ENCODE peak calls at places on chromosome 11, in seven cellular contexts. One of them, this sample, is unnamed.

GRCh38 chr11:69278091-69278867 is 15.7 kb upstream of the MYEOV start:
- DNase-seq in CD4-positive, alpha-beta T cell: no peak
- DNase-seq in endothelial cell: no peak
- DNase-seq in KBM-7: no peak
- DNase-seq in NCI-H510A treated with DMSO at 0.1 percent for 48 hours: no peak
- DNase-seq in epithelial cell of esophagus: peak
- DNase-seq in T1000: no peak
- DNase-seq in this sample: no peak

GRCh38 chr11:102603091-102603490 is 22.0 kb downstream of the MMP20 start:
- DNase-seq in CD4-positive, alpha-beta T cell: no peak
- DNase-seq in endothelial cell: no peak
- DNase-seq in KBM-7: no peak
- DNase-seq in NCI-H510A treated with DMSO at 0.1 percent for 48 hours: no peak
- DNase-seq in epithelial cell of esophagus: peak
- DNase-seq in T1000: no peak
- DNase-seq in this sample: no peak

GRCh38 chr11:3139086-3139440 is 26.0 kb downstream of the OSBPL5 start:
- DNase-seq in CD4-positive, alpha-beta T cell: no peak
- DNase-seq in endothelial cell: no peak
- DNase-seq in KBM-7: no peak
- DNase-seq in NCI-H510A treated with DMSO at 0.1 percent for 48 hours: no peak
- DNase-seq in epithelial cell of esophagus: no peak
- DNase-seq in T1000: no peak
- DNase-seq in this sample: no peak

GRCh38 chr11:71191201-71191600 is 61.2 kb downstream of the SHANK2 start:
- DNase-seq in CD4-positive, alpha-beta T cell: no peak
- DNase-seq in endothelial cell: no peak
- DNase-seq in KBM-7: no peak
- DNase-seq in NCI-H510A treated with DMSO at 0.1 percent for 48 hours: no peak
- DNase-seq in epithelial cell of esophagus: no peak
- DNase-seq in T1000: no peak
- DNase-seq in this sample: no peak

GRCh38 chr11:12507391-12507790 is 130.0 kb downstream of the PARVA start:
- DNase-seq in CD4-positive, alpha-beta T cell: no peak
- DNase-seq in endothelial cell: no peak
- DNase-seq in KBM-7: no peak
- DNase-seq in NCI-H510A treated with DMSO at 0.1 percent for 48 hours: no peak
- DNase-seq in epithelial cell of esophagus: no peak
- DNase-seq in T1000: no peak
- DNase-seq in this sample: no peak

GRCh38 chr11:132715041-132715440 is 817.3 kb downstream of the OPCML start:
- DNase-seq in CD4-positive, alpha-beta T cell: no peak
- DNase-seq in endothelial cell: no peak
- DNase-seq in KBM-7: no peak
- DNase-seq in NCI-H510A treated with DMSO at 0.1 percent for 48 hours: no peak
- DNase-seq in epithelial cell of esophagus: no peak
- DNase-seq in T1000: no peak
- DNase-seq in this sample: no peak

GRCh38 chr11:57513911-57514537 is 1.5 kb downstream of the SLC43A1 start:
- DNase-seq in CD4-positive, alpha-beta T cell: no peak
- DNase-seq in endothelial cell: peak
- DNase-seq in KBM-7: peak
- DNase-seq in NCI-H510A treated with DMSO at 0.1 percent for 48 hours: peak
- DNase-seq in epithelial cell of esophagus: peak
- DNase-seq in T1000: no peak
- DNase-seq in this sample: no peak

GRCh38 chr11:92018332-92018731 is 206.3 kb upstream of the FAT3 start:
- DNase-seq in CD4-positive, alpha-beta T cell: no peak
- DNase-seq in endothelial cell: no peak
- DNase-seq in KBM-7: no peak
- DNase-seq in NCI-H510A treated with DMSO at 0.1 percent for 48 hours: no peak
- DNase-seq in epithelial cell of esophagus: no peak
- DNase-seq in T1000: no peak
- DNase-seq in this sample: no peak

GRCh38 chr11:47148903-47149535 is 27.7 kb downstream of the ARFGAP2 start:
- DNase-seq in CD4-positive, alpha-beta T cell: no peak
- DNase-seq in endothelial cell: no peak
- DNase-seq in KBM-7: no peak
- DNase-seq in NCI-H510A treated with DMSO at 0.1 percent for 48 hours: no peak
- DNase-seq in epithelial cell of esophagus: no peak
- DNase-seq in T1000: no peak
- DNase-seq in this sample: peak

GRCh38 chr11:93085097-93085496 is 112.7 kb downstream of the SLC36A4 start:
- DNase-seq in CD4-positive, alpha-beta T cell: no peak
- DNase-seq in endothelial cell: no peak
- DNase-seq in KBM-7: no peak
- DNase-seq in NCI-H510A treated with DMSO at 0.1 percent for 48 hours: no peak
- DNase-seq in epithelial cell of esophagus: no peak
- DNase-seq in T1000: no peak
- DNase-seq in this sample: no peak

GRCh38 chr11:80320765-80321164 is 879.9 kb upstream of the TENM4 start:
- DNase-seq in CD4-positive, alpha-beta T cell: no peak
- DNase-seq in endothelial cell: no peak
- DNase-seq in KBM-7: no peak
- DNase-seq in NCI-H510A treated with DMSO at 0.1 percent for 48 hours: no peak
- DNase-seq in epithelial cell of esophagus: peak
- DNase-seq in T1000: no peak
- DNase-seq in this sample: no peak

GRCh38 chr11:128365044-128365443 is 222.3 kb downstream of the ETS1 start:
- DNase-seq in CD4-positive, alpha-beta T cell: no peak
- DNase-seq in endothelial cell: peak
- DNase-seq in KBM-7: peak
- DNase-seq in NCI-H510A treated with DMSO at 0.1 percent for 48 hours: no peak
- DNase-seq in epithelial cell of esophagus: peak
- DNase-seq in T1000: no peak
- DNase-seq in this sample: no peak

GRCh38 chr11:34206598-34207300 is 101.3 kb downstream of the NAT10 start:
- DNase-seq in CD4-positive, alpha-beta T cell: no peak
- DNase-seq in endothelial cell: no peak
- DNase-seq in KBM-7: peak
- DNase-seq in NCI-H510A treated with DMSO at 0.1 percent for 48 hours: no peak
- DNase-seq in epithelial cell of esophagus: no peak
- DNase-seq in T1000: no peak
- DNase-seq in this sample: no peak

GRCh38 chr11:18657696-18658095 is 23.6 kb upstream of the SPTY2D1 start:
- DNase-seq in CD4-positive, alpha-beta T cell: no peak
- DNase-seq in endothelial cell: no peak
- DNase-seq in KBM-7: no peak
- DNase-seq in NCI-H510A treated with DMSO at 0.1 percent for 48 hours: no peak
- DNase-seq in epithelial cell of esophagus: no peak
- DNase-seq in T1000: no peak
- DNase-seq in this sample: no peak

GRCh38 chr11:13221722-13222121 is 55.9 kb upstream of the BMAL1 start:
- DNase-seq in CD4-positive, alpha-beta T cell: no peak
- DNase-seq in endothelial cell: no peak
- DNase-seq in KBM-7: no peak
- DNase-seq in NCI-H510A treated with DMSO at 0.1 percent for 48 hours: no peak
- DNase-seq in epithelial cell of esophagus: no peak
- DNase-seq in T1000: no peak
- DNase-seq in this sample: no peak

GRCh38 chr11:13692172-13692571 is 23.7 kb downstream of the FAR1 start:
- DNase-seq in CD4-positive, alpha-beta T cell: no peak
- DNase-seq in endothelial cell: no peak
- DNase-seq in KBM-7: no peak
- DNase-seq in NCI-H510A treated with DMSO at 0.1 percent for 48 hours: no peak
- DNase-seq in epithelial cell of esophagus: peak
- DNase-seq in T1000: no peak
- DNase-seq in this sample: no peak

GRCh38 chr11:299951-300735 is 817 bp upstream of the IFITM5 start:
- DNase-seq in CD4-positive, alpha-beta T cell: no peak
- DNase-seq in endothelial cell: no peak
- DNase-seq in KBM-7: no peak
- DNase-seq in NCI-H510A treated with DMSO at 0.1 percent for 48 hours: no peak
- DNase-seq in epithelial cell of esophagus: no peak
- DNase-seq in T1000: no peak
- DNase-seq in this sample: no peak

GRCh38 chr11:100930185-100930778 is 199.3 kb downstream of the PGR start:
- DNase-seq in CD4-positive, alpha-beta T cell: no peak
- DNase-seq in endothelial cell: no peak
- DNase-seq in KBM-7: peak
- DNase-seq in NCI-H510A treated with DMSO at 0.1 percent for 48 hours: peak
- DNase-seq in epithelial cell of esophagus: peak
- DNase-seq in T1000: no peak
- DNase-seq in this sample: peak

GRCh38 chr11:73395297-73396208 is 19.4 kb downstream of the RELT start:
- DNase-seq in CD4-positive, alpha-beta T cell: no peak
- DNase-seq in endothelial cell: no peak
- DNase-seq in KBM-7: no peak
- DNase-seq in NCI-H510A treated with DMSO at 0.1 percent for 48 hours: no peak
- DNase-seq in epithelial cell of esophagus: no peak
- DNase-seq in T1000: no peak
- DNase-seq in this sample: no peak

GRCh38 chr11:61091373-61092279 is 10.7 kb upstream of the CD5 start:
- DNase-seq in CD4-positive, alpha-beta T cell: no peak
- DNase-seq in endothelial cell: no peak
- DNase-seq in KBM-7: peak
- DNase-seq in NCI-H510A treated with DMSO at 0.1 percent for 48 hours: no peak
- DNase-seq in epithelial cell of esophagus: peak
- DNase-seq in T1000: no peak
- DNase-seq in this sample: no peak

GRCh38 chr11:115613986-115614625 is 109.9 kb upstream of the CADM1 start:
- DNase-seq in CD4-positive, alpha-beta T cell: no peak
- DNase-seq in endothelial cell: no peak
- DNase-seq in KBM-7: no peak
- DNase-seq in NCI-H510A treated with DMSO at 0.1 percent for 48 hours: no peak
- DNase-seq in epithelial cell of esophagus: peak
- DNase-seq in T1000: peak
- DNase-seq in this sample: no peak

GRCh38 chr11:27012254-27012921 is 18.5 kb downstream of the FIBIN start:
- DNase-seq in CD4-positive, alpha-beta T cell: no peak
- DNase-seq in endothelial cell: no peak
- DNase-seq in KBM-7: no peak
- DNase-seq in NCI-H510A treated with DMSO at 0.1 percent for 48 hours: no peak
- DNase-seq in epithelial cell of esophagus: no peak
- DNase-seq in T1000: no peak
- DNase-seq in this sample: no peak

GRCh38 chr11:57787920-57788716 is 26.5 kb downstream of the CTNND1 start:
- DNase-seq in CD4-positive, alpha-beta T cell: no peak
- DNase-seq in endothelial cell: no peak
- DNase-seq in KBM-7: peak
- DNase-seq in NCI-H510A treated with DMSO at 0.1 percent for 48 hours: no peak
- DNase-seq in epithelial cell of esophagus: peak
- DNase-seq in T1000: no peak
- DNase-seq in this sample: no peak

GRCh38 chr11:70508231-70508480 is 109.8 kb downstream of the CTTN start:
- DNase-seq in CD4-positive, alpha-beta T cell: no peak
- DNase-seq in endothelial cell: no peak
- DNase-seq in KBM-7: no peak
- DNase-seq in NCI-H510A treated with DMSO at 0.1 percent for 48 hours: no peak
- DNase-seq in epithelial cell of esophagus: no peak
- DNase-seq in T1000: no peak
- DNase-seq in this sample: no peak

GRCh38 chr11:111629499-111629898 is 27.2 kb downstream of the SIK2 start:
- DNase-seq in CD4-positive, alpha-beta T cell: no peak
- DNase-seq in endothelial cell: no peak
- DNase-seq in KBM-7: no peak
- DNase-seq in NCI-H510A treated with DMSO at 0.1 percent for 48 hours: no peak
- DNase-seq in epithelial cell of esophagus: no peak
- DNase-seq in T1000: no peak
- DNase-seq in this sample: no peak

GRCh38 chr11:117771197-117771596 is 25.8 kb downstream of the DSCAML1 start:
- DNase-seq in CD4-positive, alpha-beta T cell: no peak
- DNase-seq in endothelial cell: no peak
- DNase-seq in KBM-7: no peak
- DNase-seq in NCI-H510A treated with DMSO at 0.1 percent for 48 hours: no peak
- DNase-seq in epithelial cell of esophagus: no peak
- DNase-seq in T1000: no peak
- DNase-seq in this sample: no peak

GRCh38 chr11:108069947-108070346 is 51.4 kb upstream of the ACAT1 start:
- DNase-seq in CD4-positive, alpha-beta T cell: no peak
- DNase-seq in endothelial cell: no peak
- DNase-seq in KBM-7: no peak
- DNase-seq in NCI-H510A treated with DMSO at 0.1 percent for 48 hours: no peak
- DNase-seq in epithelial cell of esophagus: no peak
- DNase-seq in T1000: no peak
- DNase-seq in this sample: no peak

GRCh38 chr11:37952035-37952434 is 1354.0 kb upstream of the RAG2 start:
- DNase-seq in CD4-positive, alpha-beta T cell: no peak
- DNase-seq in endothelial cell: no peak
- DNase-seq in KBM-7: no peak
- DNase-seq in NCI-H510A treated with DMSO at 0.1 percent for 48 hours: no peak
- DNase-seq in epithelial cell of esophagus: no peak
- DNase-seq in T1000: no peak
- DNase-seq in this sample: no peak

GRCh38 chr11:103798029-103798428 is 238.4 kb upstream of the DDI1 start:
- DNase-seq in CD4-positive, alpha-beta T cell: no peak
- DNase-seq in endothelial cell: no peak
- DNase-seq in KBM-7: no peak
- DNase-seq in NCI-H510A treated with DMSO at 0.1 percent for 48 hours: no peak
- DNase-seq in epithelial cell of esophagus: no peak
- DNase-seq in T1000: no peak
- DNase-seq in this sample: no peak

GRCh38 chr11:95641506-95641905 is 148.1 kb downstream of the FAM76B start:
- DNase-seq in CD4-positive, alpha-beta T cell: no peak
- DNase-seq in endothelial cell: no peak
- DNase-seq in KBM-7: no peak
- DNase-seq in NCI-H510A treated with DMSO at 0.1 percent for 48 hours: no peak
- DNase-seq in epithelial cell of esophagus: peak
- DNase-seq in T1000: no peak
- DNase-seq in this sample: no peak

GRCh38 chr11:64566042-64566914 is 24.7 kb upstream of the SLC22A12 start:
- DNase-seq in CD4-positive, alpha-beta T cell: peak
- DNase-seq in endothelial cell: peak
- DNase-seq in KBM-7: no peak
- DNase-seq in NCI-H510A treated with DMSO at 0.1 percent for 48 hours: no peak
- DNase-seq in epithelial cell of esophagus: peak
- DNase-seq in T1000: no peak
- DNase-seq in this sample: no peak

GRCh38 chr11:70502677-70503076 is 104.3 kb downstream of the CTTN start:
- DNase-seq in CD4-positive, alpha-beta T cell: no peak
- DNase-seq in endothelial cell: no peak
- DNase-seq in KBM-7: no peak
- DNase-seq in NCI-H510A treated with DMSO at 0.1 percent for 48 hours: peak
- DNase-seq in epithelial cell of esophagus: no peak
- DNase-seq in T1000: no peak
- DNase-seq in this sample: peak

GRCh38 chr11:66259976-66260375 is 8.5 kb upstream of the RAB1B start:
- DNase-seq in CD4-positive, alpha-beta T cell: no peak
- DNase-seq in endothelial cell: no peak
- DNase-seq in KBM-7: no peak
- DNase-seq in NCI-H510A treated with DMSO at 0.1 percent for 48 hours: no peak
- DNase-seq in epithelial cell of esophagus: no peak
- DNase-seq in T1000: no peak
- DNase-seq in this sample: no peak

GRCh38 chr11:125871391-125872137 is 15.9 kb upstream of the HYLS1 start:
- DNase-seq in CD4-positive, alpha-beta T cell: no peak
- DNase-seq in endothelial cell: peak
- DNase-seq in KBM-7: peak
- DNase-seq in NCI-H510A treated with DMSO at 0.1 percent for 48 hours: no peak
- DNase-seq in epithelial cell of esophagus: peak
- DNase-seq in T1000: no peak
- DNase-seq in this sample: peak

GRCh38 chr11:93476796-93477195 is 66.4 kb downstream of the SMCO4 start:
- DNase-seq in CD4-positive, alpha-beta T cell: no peak
- DNase-seq in endothelial cell: no peak
- DNase-seq in KBM-7: no peak
- DNase-seq in NCI-H510A treated with DMSO at 0.1 percent for 48 hours: no peak
- DNase-seq in epithelial cell of esophagus: peak
- DNase-seq in T1000: peak
- DNase-seq in this sample: no peak

GRCh38 chr11:110126936-110127335 is 33.7 kb downstream of the ZC3H12C start:
- DNase-seq in CD4-positive, alpha-beta T cell: no peak
- DNase-seq in endothelial cell: no peak
- DNase-seq in KBM-7: no peak
- DNase-seq in NCI-H510A treated with DMSO at 0.1 percent for 48 hours: no peak
- DNase-seq in epithelial cell of esophagus: no peak
- DNase-seq in T1000: no peak
- DNase-seq in this sample: no peak

GRCh38 chr11:62702241-62702640 is 5.0 kb downstream of the BSCL2 start:
- DNase-seq in CD4-positive, alpha-beta T cell: no peak
- DNase-seq in endothelial cell: no peak
- DNase-seq in KBM-7: no peak
- DNase-seq in NCI-H510A treated with DMSO at 0.1 percent for 48 hours: no peak
- DNase-seq in epithelial cell of esophagus: peak
- DNase-seq in T1000: no peak
- DNase-seq in this sample: no peak

This sample was measured in SHP77 treated with DMSO at 0.1 percent for 48 hours.